ENCODE peak calls at places on chromosomes 5 and 9, in eight cellular contexts. D, W, C, Z, B, H, T and I are unnamed samples.

GRCh38 chr5:19018822-19019221 is 969.2 kb downstream of the CDH18 start:
- DNase-seq in W (no peak), D (no peak), T (no peak), C (no peak), Z (no peak), B (peak; percentile 14), H (no peak), I (no peak)

GRCh38 chr9:89095755-89096154 is 82.9 kb downstream of the SHC3 start:
- DNase-seq in C (no peak), W (no peak), Z (no peak), D (no peak), H (no peak), T (no peak), B (no peak), I (no peak)

GRCh38 chr5:1343931-1344901 is 683 bp downstream of the CLPTM1L start:
- DNase-seq in D (no peak), T (no peak), C (no peak), H (no peak), W (no peak), Z (no peak), B (peak; percentile 27), I (peak; percentile 4)

GRCh38 chr9:91426123-91426745 is 2.6 kb upstream of the NFIL3 start:
- DNase-seq in W (peak; percentile 28), D (no peak), H (no peak), B (peak; percentile 52), T (no peak), Z (no peak), C (no peak), I (no peak)

GRCh38 chr5:40615586-40616193 is 64.0 kb upstream of the PTGER4 start:
- DNase-seq in H (no peak), W (peak; percentile 7), B (no peak), T (no peak), D (no peak), C (no peak), Z (no peak), I (no peak)

GRCh38 chr5:154191467-154192261 is 1.1 kb downstream of the GALNT10 start:
- DNase-seq in T (no peak), W (no peak), Z (no peak), D (no peak), C (no peak), B (no peak), H (no peak), I (no peak)

GRCh38 chr9:96169488-96169887 is 132.5 kb downstream of the HSD17B3 start:
- DNase-seq in H (no peak), C (no peak), Z (no peak), T (no peak), B (peak; percentile 85), D (no peak), W (peak; percentile 9), I (no peak)

GRCh38 chr9:126056312-126057021 is 270.2 kb upstream of the MVB12B start:
- DNase-seq in W (no peak), C (peak; percentile 75), H (no peak), D (no peak), T (no peak), Z (no peak), B (no peak), I (no peak)

GRCh38 chr5:83142526-83142925 is 65.2 kb downstream of the XRCC4 start:
- DNase-seq in B (no peak), T (no peak), C (no peak), W (no peak), H (no peak), Z (no peak), D (no peak), I (no peak)

GRCh38 chr5:157520911-157521703 is 54.5 kb downstream of the ADAM19 start:
- DNase-seq in H (no peak), B (peak; percentile 62), D (no peak), C (no peak), Z (no peak), W (no peak), T (no peak), I (no peak)

GRCh38 chr9:106420511-106420944 is 442.4 kb upstream of the ZNF462 start:
- DNase-seq in T (no peak), B (no peak), Z (no peak), W (peak; percentile 7), D (peak; percentile 37), H (peak; percentile 17), C (no peak), I (no peak)

GRCh38 chr5:154190652-154191304 is at the start of gene GALNT10:
- DNase-seq in B (peak; percentile 71), T (peak; percentile 78), W (no peak), H (no peak), C (no peak), Z (peak; percentile 50), D (no peak), I (peak; percentile 42)

GRCh38 chr9:91781116-91781515 is 168.9 kb downstream of the ROR2 start:
- DNase-seq in D (no peak), Z (no peak), C (no peak), H (no peak), W (no peak), T (no peak), B (no peak), I (no peak)

GRCh38 chr5:154467655-154468354 is 10.2 kb downstream of the HAND1 start:
- DNase-seq in T (peak; percentile 79), Z (peak; percentile 68), H (no peak), B (peak; percentile 84), D (no peak), C (no peak), W (peak; percentile 57), I (peak; percentile 60)

GRCh38 chr5:60183881-60184280 is 290.4 kb upstream of the PDE4D start:
- DNase-seq in D (no peak), H (no peak), W (no peak), B (no peak), Z (no peak), T (no peak), C (no peak), I (no peak)

GRCh38 chr9:84815554-84815953 is 146.0 kb downstream of the NTRK2 start:
- DNase-seq in B (peak; percentile 8), D (no peak), Z (no peak), T (no peak), H (no peak), W (no peak), C (no peak), I (no peak)

GRCh38 chr9:14313951-14314423 is at the start of gene NFIB:
- DNase-seq in C (no peak), D (no peak), B (peak; percentile 86), H (no peak), W (peak; percentile 44), Z (no peak), T (peak; percentile 70), I (no peak)